ENCODE peak calls at places on chromosomes 13 and 19, in six cellular contexts. F is H9, T is neuronal stem cell, R is H1, Q is IMR-90, N is mesenchymal stem cell. U is an unnamed sample.

GRCh38 chr13:36031490-36031889 is 99.7 kb downstream of the DCLK1 start:
- DNase-seq in R (no peak), Q (no peak), T (no peak), N (no peak), F (no peak), U (no peak)

GRCh38 chr19:49588370-49589122 is 2.4 kb upstream of the PRR12 start:
- DNase-seq in T (no peak), Q (no peak), F (no peak), N (no peak), R (no peak), U (peak; percentile 1)

GRCh38 chr13:59776924-59777690 is 386.6 kb downstream of the DIAPH3 start:
- DNase-seq in R (no peak), F (no peak), T (no peak), Q (peak; percentile 90), N (peak; percentile 48), U (peak; percentile 34)

GRCh38 chr13:66534561-66534960 is 695.6 kb downstream of the PCDH9 start:
- DNase-seq in F (no peak), Q (peak; percentile 80), T (no peak), N (no peak), R (no peak), U (no peak)

GRCh38 chr19:48868196-48868886 is at the start of gene PLEKHA4:
- DNase-seq in Q (peak; percentile 49), T (no peak), N (peak; percentile 81), R (no peak), F (peak; percentile 57), U (no peak)

GRCh38 chr19:10593820-10594637 is 6.9 kb upstream of the AP1M2 start:
- DNase-seq in N (no peak), T (no peak), F (no peak), R (no peak), Q (no peak), U (peak; percentile 58)

GRCh38 chr13:45194081-45194939 is 6.5 kb downstream of the KCTD4 start:
- DNase-seq in Q (peak; percentile 34), N (no peak), R (peak; percentile 9), F (peak; percentile 43), T (no peak), U (no peak)

GRCh38 chr13:99150575-99151370 is 49.9 kb upstream of the UBAC2 start:
- DNase-seq in F (no peak), Q (peak; percentile 27), T (no peak), R (no peak), N (peak; percentile 2), U (peak; percentile 88)

GRCh38 chr19:49119411-49120324 is at the start of gene PPFIA3:
- DNase-seq in R (no peak), T (peak; percentile 68), Q (peak; percentile 54), F (peak; percentile 69), N (peak; percentile 80), U (peak; percentile 61)

GRCh38 chr13:96044238-96044637 is 9.0 kb downstream of the UGGT2 start:
- DNase-seq in F (no peak), Q (no peak), N (no peak), R (no peak), T (no peak), U (no peak)

GRCh38 chr13:96036515-96036914 is 16.7 kb downstream of the UGGT2 start:
- DNase-seq in Q (no peak), R (no peak), T (no peak), F (no peak), N (no peak), U (no peak)

DNA sequence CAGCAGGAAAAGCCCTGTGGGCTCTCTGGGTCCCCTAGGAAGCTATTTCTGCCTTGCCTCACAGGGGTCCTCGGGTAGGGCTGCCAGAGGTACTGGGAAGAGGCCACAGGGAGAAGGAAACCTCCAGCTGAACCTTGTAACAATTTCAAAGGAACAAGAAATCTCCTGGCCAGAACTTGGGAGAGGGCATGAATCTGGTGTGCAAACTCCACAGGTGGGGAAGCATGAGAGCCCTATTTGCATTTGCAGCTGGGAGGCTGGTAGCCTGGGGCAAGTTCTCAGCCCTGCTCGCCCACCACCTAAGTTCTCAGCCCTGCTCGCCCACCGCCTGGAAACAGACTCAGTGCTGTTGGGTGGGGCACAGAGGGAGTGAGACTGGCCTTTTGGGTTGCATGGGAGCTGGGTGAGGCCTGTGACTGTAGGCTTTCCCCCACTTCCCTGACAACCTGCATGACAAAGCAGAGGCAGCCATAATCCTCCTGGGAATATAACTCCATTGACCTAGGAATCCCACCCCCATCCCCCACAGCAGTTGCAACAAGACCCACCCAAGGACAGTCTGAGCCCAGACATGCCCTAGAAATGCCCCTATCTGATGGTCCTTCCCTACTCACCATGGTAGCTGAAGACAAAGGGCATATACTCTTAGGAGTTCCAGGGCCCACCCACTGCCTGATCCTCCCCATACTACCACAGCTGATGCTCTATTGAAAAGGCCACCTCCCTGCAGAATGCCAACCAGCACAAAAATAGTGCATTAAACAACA is 11.7 kb downstream of the UGGT2 start:
- DNase-seq in R (no peak), F (peak; percentile 51), N (no peak), T (no peak), Q (no peak), U (no peak)
- H4K91ac ChIP-seq in R (no peak overlapping the region), F (no peak overlapping the region), N (no peak overlapping the region), T (no peak overlapping the region), Q (no peak overlapping the region), U (no peak overlapping the region)

DNA sequence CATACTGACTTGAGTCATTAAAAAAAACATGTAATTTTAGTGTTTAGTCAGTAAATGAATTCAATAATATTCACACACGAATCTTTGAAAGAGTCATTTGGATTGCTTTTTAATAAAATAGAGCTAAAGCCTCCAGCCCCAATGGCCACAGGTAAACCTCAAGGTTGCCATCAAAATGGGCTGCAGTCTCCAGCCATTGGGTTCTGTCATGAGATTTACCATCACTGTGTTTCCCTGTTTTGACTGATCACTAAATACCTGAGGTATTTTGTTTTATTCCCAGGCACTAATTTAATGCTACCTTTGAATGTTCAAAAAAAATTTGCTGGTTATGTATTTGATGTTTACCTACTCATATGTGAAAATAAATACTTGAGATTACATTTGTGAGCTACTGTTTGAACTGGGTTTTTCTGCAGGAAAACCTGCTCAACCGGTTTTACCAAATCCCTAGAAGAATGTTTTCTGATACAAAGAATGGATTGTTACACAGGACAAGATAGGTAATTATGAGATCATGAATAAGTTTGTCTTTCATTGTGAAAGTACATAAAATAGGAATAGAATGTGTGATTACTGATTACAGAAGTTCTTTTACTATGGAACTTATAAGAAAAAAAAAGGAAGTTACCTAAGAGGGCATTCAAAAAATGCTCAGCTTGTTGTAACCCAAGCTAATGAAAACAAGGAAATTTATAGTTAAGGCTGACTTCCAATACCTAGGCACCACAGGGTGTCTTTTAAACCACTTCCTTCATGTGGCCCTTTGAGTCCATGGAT is 391.3 kb downstream of the EFNB2 start:
- DNase-seq in F (no peak), Q (no peak), N (no peak), T (no peak), R (no peak), U (peak; percentile 98)
- H4K91ac ChIP-seq in F (no peak overlapping the region), Q (peak overlapping the region; percentile 70), N (no peak overlapping the region), T (no peak overlapping the region), R (no peak overlapping the region), U (no peak overlapping the region)

GRCh38 chr19:19445288-19445687 is 39.8 kb downstream of the GATAD2A start:
- DNase-seq in F (no peak), R (no peak), Q (no peak), N (no peak), T (no peak), U (no peak)

GRCh38 chr19:19445911-19446361 is 40.5 kb downstream of the GATAD2A start:
- DNase-seq in T (no peak), F (no peak), N (no peak), R (no peak), Q (peak; percentile 40), U (no peak)

GRCh38 chr19:19443902-19444693 is 38.6 kb downstream of the GATAD2A start:
- DNase-seq in F (no peak), N (no peak), R (no peak), Q (no peak), T (no peak), U (no peak)

GRCh38 chr19:19444694-19445155 is 39.2 kb downstream of the GATAD2A start:
- DNase-seq in F (no peak), N (peak; percentile 48), Q (peak; percentile 36), R (no peak), T (no peak), U (peak; percentile 45)

GRCh38 chr19:19443283-19443682 is 37.8 kb downstream of the GATAD2A start:
- DNase-seq in N (no peak), Q (no peak), T (no peak), F (no peak), R (no peak), U (no peak)
- H4K91ac ChIP-seq in N (no peak overlapping the region), Q (no peak overlapping the region), T (no peak overlapping the region), F (no peak overlapping the region), R (no peak overlapping the region), U (no peak overlapping the region)

GRCh38 chr19:43502419-43502976 is 2.0 kb downstream of the PHLDB3 start:
- DNase-seq in Q (no peak), F (no peak), T (no peak), N (no peak), R (no peak), U (no peak)
- H4K91ac ChIP-seq in Q (no peak overlapping the region), F (no peak overlapping the region), T (no peak overlapping the region), N (no peak overlapping the region), R (no peak overlapping the region), U (no peak overlapping the region)

DNA sequence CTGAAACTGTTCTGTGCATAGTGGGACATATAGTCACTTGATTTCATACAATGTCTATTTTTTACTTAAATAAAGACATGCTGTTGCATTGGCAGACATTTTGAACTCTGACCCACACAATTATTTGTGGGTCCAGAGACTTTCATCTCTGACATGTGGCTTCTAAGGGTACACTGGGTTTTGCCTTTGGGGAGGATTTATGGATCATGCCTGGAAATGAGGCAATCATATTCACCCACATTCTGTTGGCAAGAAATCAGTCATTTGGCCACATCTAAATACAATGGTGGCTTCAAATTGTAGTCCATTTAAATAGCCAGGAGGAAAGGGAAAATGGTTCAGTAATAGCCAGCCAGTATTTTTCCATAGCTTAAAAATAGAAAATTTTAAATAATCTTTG is 238.3 kb upstream of the KLF12 start:
- DNase-seq in N (no peak), Q (no peak), R (no peak), T (no peak), F (no peak), U (no peak)
- H4K91ac ChIP-seq in N (no peak overlapping the region), Q (no peak overlapping the region), R (no peak overlapping the region), T (no peak overlapping the region), F (no peak overlapping the region), U (no peak overlapping the region)